ENCODE peak calls at places on chromosomes 6 and 20, in five cellular contexts. R, C, T, G and F are unnamed samples.

GRCh38 chr6:159679091-159680077 is 13.7 kb downstream of the SOD2 start:
- DNase-seq in R (no peak), C (peak), T (no peak), G (no peak), F (no peak)

GRCh38 chr6:135522975-135523692 is 25.6 kb upstream of the AHI1 start:
- DNase-seq in R (peak), C (peak), T (no peak), G (no peak), F (peak)

GRCh38 chr6:82183642-82184282 is 63.8 kb downstream of the IBTK start:
- DNase-seq in R (no peak), C (peak), T (no peak), G (no peak), F (no peak)

GRCh38 chr6:160990847-160991410 is 640 bp upstream of the MAP3K4 start:
- DNase-seq in R (no peak), C (no peak), T (no peak), G (peak), F (no peak)

GRCh38 chr6:2738373-2738979 is 12.2 kb downstream of the MYLK4 start:
- DNase-seq in R (peak), C (peak), T (peak), G (peak), F (peak)

GRCh38 chr6:45813943-45814342 is 201.7 kb downstream of the CLIC5 start:
- DNase-seq in R (no peak), C (no peak), T (no peak), G (no peak), F (no peak)

GRCh38 chr6:135087803-135088202 is 33.2 kb upstream of the HBS1L start:
- DNase-seq in R (no peak), C (no peak), T (no peak), G (no peak), F (no peak)

GRCh38 chr6:84599991-84600390 is 164.4 kb downstream of the TBX18 start:
- DNase-seq in R (no peak), C (no peak), T (no peak), G (no peak), F (no peak)

GRCh38 chr6:163877877-163878639 is 463.5 kb downstream of the QKI start:
- DNase-seq in R (no peak), C (no peak), T (no peak), G (no peak), F (no peak)

GRCh38 chr6:57074383-57074782 is 15.6 kb upstream of the ZNF451 start:
- DNase-seq in R (no peak), C (no peak), T (no peak), G (no peak), F (no peak)
- H3K4me2 ChIP-seq in R (no peak), C (no peak), T (no peak), G (no peak), F (no peak)

GRCh38 chr6:91291071-91291470 is 704.2 kb upstream of the MAP3K7 start:
- DNase-seq in R (no peak), C (peak), T (peak), G (no peak), F (no peak)
- H3K4me2 ChIP-seq in R (no peak), C (no peak), T (peak), G (no peak), F (no peak)

DNA sequence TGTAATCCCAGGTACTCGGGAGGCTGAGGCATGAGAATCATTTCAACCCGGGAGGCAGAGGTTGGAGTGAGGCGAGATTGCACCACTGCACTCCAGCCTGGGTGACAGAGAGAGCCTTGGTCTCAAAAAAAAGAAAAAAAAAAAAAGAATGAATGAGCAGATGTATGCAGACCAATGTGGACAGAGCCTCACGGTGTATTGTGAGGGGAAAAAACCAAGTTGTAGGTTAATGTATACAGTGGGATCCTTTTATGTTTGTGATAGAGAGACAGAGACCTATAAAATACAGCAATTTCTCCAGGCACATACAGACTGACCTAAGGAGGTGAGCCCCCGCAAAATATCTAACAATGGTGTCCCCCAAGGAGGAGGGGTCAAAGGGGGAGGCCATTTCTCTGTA is 11.7 kb downstream of the TGM2 start:
- DNase-seq in R (no peak), C (no peak), T (no peak), G (peak), F (no peak)
- H3K4me2 ChIP-seq in R (no peak), C (peak), T (no peak), G (no peak), F (no peak)

DNA sequence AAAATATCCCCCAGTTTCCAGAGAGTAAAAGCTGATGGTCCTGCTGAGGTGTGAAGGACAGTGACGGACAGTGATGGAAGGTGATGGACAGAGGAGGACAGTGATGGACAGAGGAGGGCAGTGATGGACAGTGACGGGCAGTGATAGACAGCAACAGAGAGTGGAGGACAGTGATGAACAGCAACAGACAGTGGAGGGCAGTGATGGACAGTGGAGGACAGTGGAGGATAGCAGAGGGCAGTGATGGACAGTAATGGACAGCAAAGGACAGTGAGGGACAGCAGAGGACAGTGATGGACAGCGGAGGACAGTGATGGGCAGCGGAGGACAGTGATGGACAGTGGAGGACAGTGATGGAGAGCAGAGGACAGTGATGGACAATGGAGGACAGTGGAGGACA is 2.7 kb upstream of the NKAIN4 start:
- DNase-seq in R (no peak), C (no peak), T (no peak), G (no peak), F (no peak)
- H3K4me2 ChIP-seq in R (no peak), C (no peak), T (no peak), G (no peak), F (no peak)

GRCh38 chr6:111996159-111996558 is 57.7 kb upstream of the CCN6 start:
- DNase-seq in R (no peak), C (no peak), T (no peak), G (no peak), F (no peak)
- H3K4me2 ChIP-seq in R (no peak), C (no peak), T (no peak), G (no peak), F (no peak)